ENCODE peak calls at places on chromosomes 4 and X, in four cellular contexts. One of them, this sample, is unnamed.

GRCh38 chrX:45807572-45808425 is 607.1 kb upstream of the DIPK2B start:
- DNase-seq in NCI-H2081: no peak
- DNase-seq in hepatocyte: peak; percentile 13
- DNase-seq in effector CD4-positive, alpha-beta T cell: no peak
- DNase-seq in this sample: no peak

GRCh38 chrX:53080628-53081580 is 1.3 kb upstream of the TSPYL2 start:
- DNase-seq in NCI-H2081: no peak
- DNase-seq in hepatocyte: no peak
- DNase-seq in effector CD4-positive, alpha-beta T cell: no peak
- DNase-seq in this sample: peak; percentile 18

GRCh38 chrX:47264507-47265173 is 31.8 kb downstream of the USP11 start:
- DNase-seq in NCI-H2081: no peak
- DNase-seq in hepatocyte: no peak
- DNase-seq in effector CD4-positive, alpha-beta T cell: no peak
- DNase-seq in this sample: no peak

GRCh38 chr4:77047037-77047436 is 28.8 kb downstream of the CCNI start:
- DNase-seq in NCI-H2081: no peak
- DNase-seq in hepatocyte: peak; percentile 38
- DNase-seq in effector CD4-positive, alpha-beta T cell: no peak
- DNase-seq in this sample: no peak

GRCh38 chr4:91924625-91925024 is 379.1 kb upstream of the GRID2 start:
- DNase-seq in NCI-H2081: no peak
- DNase-seq in hepatocyte: no peak
- DNase-seq in effector CD4-positive, alpha-beta T cell: no peak
- DNase-seq in this sample: no peak

GRCh38 chr4:5793514-5793913 is 82.5 kb downstream of the EVC start:
- DNase-seq in NCI-H2081: no peak
- DNase-seq in hepatocyte: no peak
- DNase-seq in effector CD4-positive, alpha-beta T cell: no peak
- DNase-seq in this sample: no peak

GRCh38 chrX:154490021-154490413 is 412 bp downstream of the SLC10A3 start:
- DNase-seq in NCI-H2081: no peak
- DNase-seq in hepatocyte: peak; percentile 45
- DNase-seq in effector CD4-positive, alpha-beta T cell: no peak
- DNase-seq in this sample: no peak

GRCh38 chr4:67218883-67219282 is 326.4 kb downstream of the CENPC start:
- DNase-seq in NCI-H2081: no peak
- DNase-seq in hepatocyte: no peak
- DNase-seq in effector CD4-positive, alpha-beta T cell: no peak
- DNase-seq in this sample: no peak

GRCh38 chrX:40011483-40012038 is 86.2 kb downstream of the BCOR start:
- DNase-seq in NCI-H2081: no peak
- DNase-seq in hepatocyte: no peak
- DNase-seq in effector CD4-positive, alpha-beta T cell: no peak
- DNase-seq in this sample: no peak

GRCh38 chr4:121973791-121974190 is 21.9 kb upstream of the TRPC3 start:
- DNase-seq in NCI-H2081: no peak
- DNase-seq in hepatocyte: no peak
- DNase-seq in effector CD4-positive, alpha-beta T cell: no peak
- DNase-seq in this sample: no peak

GRCh38 chrX:19017271-19017670 is 33.4 kb upstream of the PHKA2 start:
- DNase-seq in NCI-H2081: peak; percentile 33
- DNase-seq in hepatocyte: peak; percentile 28
- DNase-seq in effector CD4-positive, alpha-beta T cell: no peak
- DNase-seq in this sample: no peak

GRCh38 chrX:153572601-153573000 is 26.3 kb downstream of the CCNQ start:
- DNase-seq in NCI-H2081: no peak
- DNase-seq in hepatocyte: no peak
- DNase-seq in effector CD4-positive, alpha-beta T cell: no peak
- DNase-seq in this sample: no peak

GRCh38 chrX:3713225-3713936 is at the start of gene PRKX:
- DNase-seq in NCI-H2081: peak; percentile 32
- DNase-seq in hepatocyte: peak; percentile 79
- DNase-seq in effector CD4-positive, alpha-beta T cell: peak; percentile 76
- DNase-seq in this sample: peak; percentile 57

GRCh38 chr4:111849726-111850284 is 295.4 kb upstream of the FAM241A start:
- DNase-seq in NCI-H2081: no peak
- DNase-seq in hepatocyte: peak; percentile 40
- DNase-seq in effector CD4-positive, alpha-beta T cell: no peak
- DNase-seq in this sample: no peak

GRCh38 chr4:88537725-88538124 is 14.1 kb upstream of the PYURF start:
- DNase-seq in NCI-H2081: no peak
- DNase-seq in hepatocyte: no peak
- DNase-seq in effector CD4-positive, alpha-beta T cell: no peak
- DNase-seq in this sample: no peak

GRCh38 chr4:172547724-172548123 is 620.9 kb upstream of the GALNT7 start:
- DNase-seq in NCI-H2081: peak; percentile 73
- DNase-seq in hepatocyte: no peak
- DNase-seq in effector CD4-positive, alpha-beta T cell: no peak
- DNase-seq in this sample: no peak

GRCh38 chr4:87266986-87267385 is 46.6 kb upstream of the KLHL8 start:
- DNase-seq in NCI-H2081: no peak
- DNase-seq in hepatocyte: no peak
- DNase-seq in effector CD4-positive, alpha-beta T cell: no peak
- DNase-seq in this sample: no peak

GRCh38 chr4:152243890-152244595 is 291.8 kb downstream of the FBXW7 start:
- DNase-seq in NCI-H2081: no peak
- DNase-seq in hepatocyte: no peak
- DNase-seq in effector CD4-positive, alpha-beta T cell: no peak
- DNase-seq in this sample: no peak

GRCh38 chrX:617401-617800 is 13.2 kb upstream of the SHOX start:
- DNase-seq in NCI-H2081: no peak
- DNase-seq in hepatocyte: no peak
- DNase-seq in effector CD4-positive, alpha-beta T cell: no peak
- DNase-seq in this sample: no peak

GRCh38 chr4:57131849-57132745 is 21.9 kb upstream of the IGFBP7 start:
- DNase-seq in NCI-H2081: peak; percentile 56
- DNase-seq in hepatocyte: peak; percentile 19
- DNase-seq in effector CD4-positive, alpha-beta T cell: no peak
- DNase-seq in this sample: no peak

GRCh38 chr4:148574502-148574901 is 132.3 kb upstream of the NR3C2 start:
- DNase-seq in NCI-H2081: no peak
- DNase-seq in hepatocyte: peak; percentile 24
- DNase-seq in effector CD4-positive, alpha-beta T cell: no peak
- DNase-seq in this sample: no peak

GRCh38 chr4:10457255-10457801 is at the start of gene ZNF518B:
- DNase-seq in NCI-H2081: peak; percentile 66
- DNase-seq in hepatocyte: peak; percentile 90
- DNase-seq in effector CD4-positive, alpha-beta T cell: peak; percentile 64
- DNase-seq in this sample: peak; percentile 65

GRCh38 chr4:104494822-104495559 is at the start of gene CXXC4:
- DNase-seq in NCI-H2081: peak; percentile 82
- DNase-seq in hepatocyte: peak; percentile 87
- DNase-seq in effector CD4-positive, alpha-beta T cell: no peak
- DNase-seq in this sample: no peak

GRCh38 chr4:39548425-39549067 is 21.3 kb upstream of the UGDH start:
- DNase-seq in NCI-H2081: no peak
- DNase-seq in hepatocyte: no peak
- DNase-seq in effector CD4-positive, alpha-beta T cell: no peak
- DNase-seq in this sample: no peak

GRCh38 chr4:34105311-34105710 is 2139.0 kb downstream of the ARAP2 start:
- DNase-seq in NCI-H2081: no peak
- DNase-seq in hepatocyte: no peak
- DNase-seq in effector CD4-positive, alpha-beta T cell: no peak
- DNase-seq in this sample: no peak

GRCh38 chrX:40987413-40987812 is 97.8 kb upstream of the USP9X start:
- DNase-seq in NCI-H2081: no peak
- DNase-seq in hepatocyte: no peak
- DNase-seq in effector CD4-positive, alpha-beta T cell: no peak
- DNase-seq in this sample: no peak